ENCODE peak calls at places on chromosomes 2 and 18, in ten cellular contexts. X is Peyer's patch, S is neural progenitor cell, Y is GM12865, K is MM.1S, W is foreskin fibroblast, F is cardiac fibroblast, N is tibial nerve, Q is body of pancreas, C is left lung. D is an unnamed sample.

GRCh38 chr2:133422946-133423345 is 145.3 kb downstream of the NCKAP5 start:
- DNase-seq in X (no peak), N (no peak), Q (no peak), C (no peak), W (peak), S (no peak), F (peak), K (no peak), Y (no peak), D (no peak)

GRCh38 chr2:23377772-23378171 is 7.2 kb upstream of the KLHL29 start:
- DNase-seq in C (no peak), W (no peak), S (no peak), N (no peak), Y (no peak), K (no peak), Q (no peak), F (peak), X (no peak), D (no peak)

GRCh38 chr2:100856732-100857131 is 36.8 kb downstream of the NPAS2 start:
- DNase-seq in F (no peak), K (no peak), C (no peak), Y (no peak), Q (no peak), X (peak), N (no peak), S (no peak), W (no peak), D (no peak)

GRCh38 chr2:222965555-222965954 is 86.4 kb upstream of the KCNE4 start:
- DNase-seq in S (no peak), F (no peak), K (no peak), W (no peak), Q (no peak), X (no peak), N (no peak), C (no peak), Y (no peak), D (no peak)

GRCh38 chr18:49562481-49563129 is 748 bp downstream of the LIPG start:
- DNase-seq in S (peak), Y (no peak), X (peak), K (no peak), F (no peak), C (no peak), W (no peak), N (no peak), Q (no peak), D (peak)

GRCh38 chr2:118989481-118989880 is 47.5 kb downstream of the MARCO start:
- DNase-seq in F (no peak), S (no peak), K (no peak), N (no peak), W (no peak), Y (peak), X (no peak), C (no peak), Q (no peak), D (no peak)

GRCh38 chr2:63050186-63050915 is at the start of gene OTX1:
- DNase-seq in X (peak), Q (peak), S (peak), C (peak), K (peak), W (peak), Y (peak), N (no peak), F (peak), D (peak)

GRCh38 chr2:56709181-56709580 is 525.4 kb downstream of the CCDC85A start:
- DNase-seq in F (no peak), N (no peak), W (no peak), S (no peak), Q (no peak), Y (no peak), C (no peak), K (no peak), X (no peak), D (peak)

GRCh38 chr2:120738786-120739771 is 3.4 kb downstream of the GLI2 start:
- DNase-seq in Q (no peak), S (peak), Y (no peak), K (no peak), C (no peak), F (no peak), X (no peak), W (no peak), N (no peak), D (no peak)

GRCh38 chr18:55318864-55319516 is 269.0 kb downstream of the TCF4 start:
- DNase-seq in C (no peak), X (no peak), N (no peak), Y (no peak), Q (no peak), F (peak), S (no peak), K (no peak), W (peak), D (peak)

GRCh38 chr2:114219501-114219900 is 222.9 kb upstream of the DPP10 start:
- DNase-seq in N (no peak), Q (no peak), W (no peak), Y (no peak), F (no peak), C (no peak), K (no peak), X (no peak), S (no peak), D (no peak)

GRCh38 chr2:238423561-238424312 is 3.0 kb upstream of the ASB1 start:
- DNase-seq in F (peak), K (no peak), S (no peak), W (peak), X (no peak), N (no peak), C (no peak), Y (no peak), Q (no peak), D (peak)

GRCh38 chr18:13612111-13612997 is 114.0 kb downstream of the FAM210A start:
- DNase-seq in K (peak), X (peak), Y (peak), F (no peak), Q (no peak), S (no peak), N (no peak), C (no peak), W (no peak), D (no peak)

GRCh38 chr2:36981911-36982310 is 15.6 kb upstream of the STRN start:
- DNase-seq in S (no peak), K (no peak), C (no peak), Y (no peak), F (no peak), N (no peak), Q (no peak), X (no peak), W (no peak), D (no peak)

GRCh38 chr2:44751754-44752479 is 189.6 kb upstream of the SIX3 start:
- DNase-seq in K (no peak), S (no peak), C (no peak), F (no peak), X (no peak), N (no peak), Q (no peak), Y (no peak), W (no peak), D (peak)

GRCh38 chr18:8375269-8375668 is 234.0 kb upstream of the RAB12 start:
- DNase-seq in K (no peak), Y (no peak), X (no peak), Q (no peak), W (no peak), C (no peak), S (no peak), F (no peak), N (no peak), D (no peak)

GRCh38 chr2:207223051-207223450 is 57.3 kb upstream of the KLF7 start:
- DNase-seq in W (no peak), F (peak), K (no peak), S (no peak), N (no peak), Y (peak), X (no peak), Q (no peak), C (no peak), D (peak)

GRCh38 chr18:37334494-37335125 is 231.0 kb downstream of the CELF4 start:
- DNase-seq in Y (no peak), W (peak), C (no peak), K (no peak), F (peak), X (no peak), N (no peak), S (peak), Q (no peak), D (peak)

GRCh38 chr2:175062787-175063585 is 57.8 kb upstream of the CHN1 start:
- DNase-seq in Q (no peak), X (no peak), K (no peak), W (no peak), Y (no peak), N (no peak), F (no peak), S (no peak), C (no peak), D (no peak)

GRCh38 chr2:70962885-70963878 is 15.2 kb upstream of the ANKRD53 start:
- DNase-seq in N (no peak), C (peak), K (no peak), W (no peak), Y (no peak), F (no peak), Q (peak), S (no peak), X (no peak), D (no peak)

GRCh38 chr18:43587538-43588153 is 310.4 kb upstream of the SYT4 start:
- DNase-seq in K (peak), X (no peak), S (peak), F (peak), Q (no peak), Y (peak), C (no peak), W (peak), N (no peak), D (peak)

GRCh38 chr2:42905341-42906114 is 113.1 kb upstream of the HAAO start:
- DNase-seq in X (no peak), K (no peak), F (no peak), N (no peak), Y (no peak), W (no peak), C (no peak), S (no peak), Q (no peak), D (peak)
- TF ChIP-seq CTCF in X (peak), K (no peak), F (peak), N (no peak), Y (no peak), W (peak), C (no peak), S (no peak), Q (no peak), D (no peak)

GRCh38 chr2:73926493-73927327 is at the start of gene DGUOK:
- DNase-seq in K (peak), Y (peak), Q (peak), S (peak), F (peak), X (peak), W (peak), C (peak), N (peak), D (peak)

GRCh38 chr2:73927344-73927743 is 664 bp downstream of the DGUOK start:
- DNase-seq in K (no peak), F (no peak), Q (no peak), Y (no peak), N (no peak), W (no peak), C (no peak), S (no peak), X (no peak), D (no peak)

GRCh38 chr2:73928995-73929394 is 2.3 kb downstream of the DGUOK start:
- DNase-seq in W (no peak), N (no peak), Q (no peak), S (no peak), Y (no peak), F (no peak), C (no peak), X (no peak), K (no peak), D (no peak)

GRCh38 chr2:73925033-73925704 is 1.5 kb upstream of the DGUOK start:
- DNase-seq in S (no peak), Y (no peak), C (no peak), F (no peak), N (no peak), K (peak), W (no peak), Q (no peak), X (no peak), D (no peak)

DNA sequence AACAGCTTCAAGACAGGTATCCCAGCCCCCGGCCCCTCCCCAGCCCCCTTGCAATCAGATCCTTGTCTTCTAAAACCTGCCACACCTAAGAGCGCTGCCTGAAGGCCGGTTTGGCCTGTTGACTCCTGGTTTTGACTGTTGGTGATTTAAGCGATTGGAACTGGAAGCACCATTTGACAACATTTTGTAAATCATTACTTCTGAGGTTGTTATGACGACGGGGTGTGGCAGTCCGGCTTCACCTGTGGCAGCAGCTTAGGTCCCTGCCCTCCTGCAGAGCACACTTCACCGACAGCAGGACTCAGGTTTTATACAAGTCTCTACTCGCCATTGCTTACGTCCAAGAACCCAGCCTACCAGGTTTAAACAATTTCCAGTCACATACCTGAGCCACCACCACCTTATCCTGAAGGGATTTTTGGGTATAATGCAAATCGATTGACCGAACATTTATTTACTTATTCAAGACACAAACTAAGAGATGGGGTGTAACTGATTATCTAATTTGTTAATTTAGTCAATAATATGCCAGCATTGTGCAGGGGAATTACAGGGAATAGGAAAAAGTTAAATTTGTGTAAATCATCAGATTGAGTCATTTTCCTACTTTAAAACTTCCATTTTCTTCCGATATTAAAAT is 707 bp upstream of the DGUOK start:
- DNase-seq in F (no peak), S (no peak), Q (peak), Y (peak), K (no peak), X (peak), W (no peak), C (no peak), N (no peak), D (no peak)
- H3K4me3 ChIP-seq in F (peak), S (peak), Q (peak), Y (peak), K (peak), X (peak), W (peak), C (peak), N (peak), D (peak)

DNA sequence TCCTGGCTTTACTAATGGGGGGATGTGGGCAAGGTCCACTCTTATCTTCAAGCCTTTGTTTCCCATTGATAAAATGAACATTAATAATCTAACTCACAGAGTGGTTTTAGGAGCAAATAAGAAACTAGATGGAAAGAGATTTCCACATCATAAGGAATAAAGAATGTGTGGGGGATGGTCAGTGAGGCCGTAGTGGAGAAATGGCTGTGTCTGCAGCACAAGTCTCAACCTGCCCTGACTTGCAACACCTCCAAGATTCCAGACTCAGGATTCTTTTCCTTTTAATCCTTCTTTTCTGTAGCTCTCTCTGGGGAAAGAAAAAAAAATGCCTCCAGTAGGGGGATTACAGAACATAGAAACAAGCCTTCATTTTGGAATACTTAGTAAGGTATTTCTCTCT is 124.2 kb upstream of the MEX3C start:
- DNase-seq in X (no peak), N (no peak), F (no peak), C (no peak), W (no peak), Y (no peak), Q (no peak), S (peak), K (no peak), D (no peak)
- TF ChIP-seq CTCF in X (no peak), N (no peak), F (no peak), C (no peak), W (no peak), Y (no peak), Q (no peak), S (peak), K (no peak), D (no peak)

DNA sequence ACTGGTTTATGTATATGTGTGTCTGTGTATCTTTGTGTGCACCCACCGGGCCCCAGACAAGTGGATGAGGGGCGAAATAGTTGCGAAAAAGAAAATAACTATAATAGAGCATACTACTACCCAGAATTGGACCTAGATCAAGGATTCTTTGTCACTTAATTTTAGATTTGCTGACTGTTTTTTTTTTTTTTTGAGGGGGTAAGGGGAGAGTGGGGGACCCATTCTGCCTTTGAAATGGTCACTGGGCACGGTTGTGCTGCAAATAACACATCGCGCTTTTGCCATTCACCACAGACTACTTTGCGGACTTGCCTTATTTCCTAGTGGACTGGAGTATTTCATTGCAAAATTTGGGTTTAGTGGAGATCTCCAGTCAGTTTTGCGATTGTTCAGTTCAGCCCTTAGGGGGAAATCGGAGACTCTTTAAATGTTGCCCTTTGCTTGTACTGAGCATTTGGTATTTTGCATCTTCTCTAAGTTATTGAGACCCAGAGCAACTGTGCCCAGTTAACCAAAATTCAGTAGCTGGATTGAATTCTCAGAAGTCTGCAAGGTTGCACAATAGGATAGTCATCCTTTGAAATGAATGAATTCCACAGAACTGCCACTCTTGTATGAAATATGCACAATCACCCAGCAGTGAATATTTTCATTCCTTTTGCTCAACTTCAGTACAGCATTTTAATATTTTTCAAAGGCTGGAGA is 2.8 kb downstream of the TRIB2 start:
- DNase-seq in C (no peak), Y (no peak), S (peak), W (peak), K (no peak), F (peak), X (no peak), N (no peak), Q (no peak), D (peak)
- H3K4me3 ChIP-seq in C (peak), Y (no peak), S (peak), W (peak), K (no peak), F (peak), X (peak), N (peak), Q (no peak), D (peak)

DNA sequence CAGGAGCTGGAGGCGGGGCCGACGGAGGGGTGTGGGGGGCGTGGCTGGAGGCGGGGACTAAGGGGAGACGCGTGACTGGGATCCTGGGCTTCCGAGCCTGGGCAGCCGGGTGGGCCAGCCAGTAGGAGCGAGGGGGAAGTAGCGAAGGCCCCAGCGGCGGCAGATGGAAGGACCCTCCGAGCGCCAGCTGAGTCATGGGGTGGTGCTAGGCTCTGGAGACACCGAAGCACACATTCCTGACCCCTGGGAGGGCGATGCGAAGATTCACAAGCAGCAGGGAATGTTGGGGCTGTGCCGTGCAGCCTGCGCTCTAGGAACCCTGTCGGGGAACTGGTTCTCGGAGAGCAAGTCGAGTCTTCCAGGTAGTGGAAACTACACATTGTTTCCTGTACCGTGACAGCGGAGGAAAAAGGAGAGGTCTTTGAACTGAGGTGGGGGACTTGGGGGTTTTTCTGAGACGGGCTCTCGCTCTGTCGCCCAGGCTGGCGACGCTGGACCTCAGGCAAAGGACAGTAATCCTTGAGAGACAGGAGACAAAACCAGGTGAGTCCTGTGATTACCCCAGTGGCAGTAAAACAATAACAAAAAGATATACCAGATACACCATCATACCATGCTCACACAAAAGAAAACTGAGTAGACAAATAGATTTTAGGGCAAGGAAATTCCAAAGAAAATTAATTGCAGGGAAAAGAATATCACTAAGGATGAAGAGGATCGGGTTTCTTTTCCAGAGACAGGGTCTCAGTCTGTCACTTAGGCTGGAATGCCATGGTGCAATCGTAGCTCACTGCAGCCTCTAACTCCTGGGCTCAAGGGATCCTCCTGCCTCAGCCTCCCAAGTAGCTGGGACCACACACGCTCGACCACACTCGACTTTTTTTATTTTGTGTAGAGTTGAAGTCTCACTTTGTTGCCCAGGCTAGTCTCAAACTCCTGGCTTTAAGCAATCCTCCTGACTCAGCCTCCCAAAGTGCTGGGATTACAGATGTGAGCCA is 828 bp upstream of the AFG3L2 start:
- DNase-seq in K (no peak), C (no peak), X (no peak), W (no peak), N (no peak), F (no peak), Y (no peak), Q (no peak), S (peak), D (peak)
- TF ChIP-seq CTCF in K (no peak), C (no peak), X (peak), W (no peak), N (peak), F (no peak), Y (peak), Q (peak), S (peak), D (peak)

GRCh38 chr2:51662187-51662586 is 630.3 kb upstream of the NRXN1 start:
- DNase-seq in Q (no peak), Y (no peak), N (no peak), F (no peak), C (no peak), K (no peak), X (no peak), S (no peak), W (no peak), D (no peak)
- H3K4me3 ChIP-seq in Q (no peak), Y (no peak), N (no peak), F (no peak), C (no peak), K (no peak), X (no peak), S (no peak), W (no peak), D (no peak)

GRCh38 chr18:80201739-80202138 is 45.6 kb downstream of the PARD6G start:
- DNase-seq in F (no peak), X (no peak), Q (no peak), K (no peak), W (no peak), N (no peak), S (no peak), C (no peak), Y (no peak), D (no peak)

GRCh38 chr18:80198994-80199748 is 48.1 kb downstream of the PARD6G start:
- DNase-seq in X (no peak), W (no peak), S (no peak), Y (no peak), K (no peak), Q (no peak), N (no peak), C (no peak), F (no peak), D (no peak)

GRCh38 chr18:80198391-80198790 is 48.9 kb downstream of the PARD6G start:
- DNase-seq in X (no peak), W (no peak), N (no peak), S (no peak), C (no peak), Y (no peak), Q (no peak), K (no peak), F (no peak), D (no peak)

GRCh38 chr18:80200932-80201672 is 46.2 kb downstream of the PARD6G start:
- DNase-seq in X (no peak), Y (no peak), K (no peak), N (no peak), C (no peak), S (no peak), F (no peak), W (no peak), Q (no peak), D (no peak)

GRCh38 chr18:80200171-80200931 is 47.0 kb downstream of the PARD6G start:
- DNase-seq in X (no peak), S (peak), C (no peak), F (no peak), Q (no peak), W (no peak), K (no peak), N (no peak), Y (no peak), D (no peak)
- TF ChIP-seq CTCF in X (no peak), S (peak), C (no peak), F (no peak), Q (no peak), W (peak), K (no peak), N (no peak), Y (no peak), D (no peak)